ENCODE peak calls at places on chromosomes 3 and 15, in four cellular contexts. Z is K562, H is HL-60, S is GM12878. A is an unnamed sample.

GRCh38 chr15:100252779-100253417 is 88.9 kb downstream of the ADAMTS17 start:
- DNase-seq in S (no peak), Z (no peak), H (no peak), A (no peak)

GRCh38 chr15:33903661-33904060 is 64.6 kb upstream of the CHRM5 start:
- DNase-seq in Z (no peak), S (no peak), H (no peak), A (no peak)

GRCh38 chr15:90868261-90868689 is at the start of gene FURIN:
- DNase-seq in Z (peak), S (no peak), H (no peak), A (no peak)

GRCh38 chr15:60525640-60526039 is 46.7 kb upstream of the ICE2 start:
- DNase-seq in Z (no peak), H (no peak), S (no peak), A (no peak)

GRCh38 chr15:65286069-65286703 is 497 bp downstream of the PARP16 start:
- DNase-seq in Z (peak), H (no peak), S (no peak), A (peak)

GRCh38 chr3:16130066-16130465 is 44.4 kb upstream of the GALNT15 start:
- DNase-seq in Z (no peak), H (no peak), S (no peak), A (no peak)

GRCh38 chr3:159832024-159832423 is 156.6 kb upstream of the IL12A start:
- DNase-seq in S (peak), H (peak), Z (no peak), A (peak)

GRCh38 chr15:92651877-92652575 is 3.5 kb downstream of the FAM174B start:
- DNase-seq in H (no peak), Z (no peak), S (no peak), A (no peak)

GRCh38 chr3:105334138-105334882 is 32.4 kb upstream of the ALCAM start:
- DNase-seq in S (no peak), H (no peak), Z (no peak), A (no peak)

GRCh38 chr3:114011059-114011797 is 45.1 kb downstream of the CCDC191 start:
- DNase-seq in Z (no peak), S (no peak), H (no peak), A (no peak)

GRCh38 chr15:40291088-40291574 is 8.3 kb upstream of the ANKRD63 start:
- DNase-seq in H (no peak), S (no peak), Z (peak), A (no peak)

DNA sequence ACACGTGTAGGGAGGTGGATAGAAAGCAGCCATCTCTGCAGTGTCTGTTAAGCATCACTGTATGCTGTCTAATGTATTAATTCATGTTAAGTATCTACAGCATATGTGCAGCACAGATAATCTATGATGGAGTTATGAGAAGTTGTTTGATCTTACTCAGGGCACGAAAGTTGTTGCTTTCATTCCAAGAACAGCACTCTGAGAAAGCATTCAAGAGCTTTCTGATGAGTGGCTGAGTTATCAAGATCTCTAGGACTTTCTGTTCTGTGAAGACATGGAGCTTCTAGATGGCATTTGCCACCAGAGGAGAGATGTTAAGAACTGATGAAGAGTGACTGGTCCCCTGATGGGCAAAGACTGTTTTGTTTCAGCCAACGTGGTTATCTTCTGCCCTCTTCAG is 22.6 kb upstream of the TPRG1 start:
- DNase-seq in H (no peak), Z (no peak), S (no peak), A (no peak)
- TF ChIP-seq SPI1 in H (no peak), Z (no peak), S (no peak), A (no peak)

DNA sequence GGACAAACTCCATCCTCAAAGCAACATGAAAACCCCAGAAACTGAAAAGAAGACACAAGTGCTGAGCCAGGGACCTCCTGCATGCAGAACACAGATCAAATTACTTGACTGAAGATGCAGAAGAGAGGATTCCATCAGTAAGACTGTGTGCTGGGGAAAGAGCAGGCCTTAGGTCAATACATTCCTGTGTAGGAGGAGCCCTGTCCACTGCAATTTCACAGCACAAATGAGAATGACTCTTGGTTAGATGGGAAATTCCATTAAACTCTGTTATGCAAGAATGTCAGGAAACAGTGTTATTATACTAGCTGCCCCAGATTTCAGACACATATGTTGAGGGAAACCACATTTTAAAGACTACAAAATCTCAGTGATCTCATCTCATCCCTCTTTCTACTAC is 48.2 kb upstream of the FSTL1 start:
- DNase-seq in S (no peak), H (no peak), Z (no peak), A (no peak)
- TF ChIP-seq SPI1 in S (no peak), H (no peak), Z (no peak), A (no peak)

GRCh38 chr3:47479826-47480160 is 4.1 kb upstream of the SCAP start:
- DNase-seq in Z (peak), S (no peak), H (no peak), A (no peak)

GRCh38 chr3:47487265-47487664 is 11.5 kb upstream of the SCAP start:
- DNase-seq in H (no peak), Z (no peak), S (no peak), A (no peak)

GRCh38 chr3:47485812-47486211 is 10.1 kb upstream of the SCAP start:
- DNase-seq in Z (no peak), S (no peak), H (no peak), A (no peak)

GRCh38 chr3:47478022-47478421 is 2.3 kb upstream of the SCAP start:
- DNase-seq in Z (peak), H (no peak), S (no peak), A (no peak)

DNA sequence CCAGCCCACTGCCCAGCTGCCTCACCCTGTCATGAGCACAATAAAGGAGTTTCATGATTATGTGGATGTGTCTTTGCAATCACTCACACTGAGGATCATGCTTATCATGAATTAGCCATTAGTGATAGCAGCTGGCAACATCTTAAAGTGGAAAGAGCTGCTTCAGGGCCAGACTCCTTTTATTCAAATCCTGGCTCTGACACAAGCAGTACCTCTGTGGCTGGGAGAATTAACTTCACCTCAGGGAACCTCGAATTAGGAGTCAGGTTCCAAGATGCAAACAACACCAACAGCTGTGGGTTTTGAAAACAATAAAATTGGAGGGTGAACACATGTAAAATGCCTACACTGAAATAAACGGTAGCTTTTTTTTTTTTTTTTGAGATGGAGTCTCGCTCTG is 6.7 kb upstream of the SCAP start:
- DNase-seq in S (no peak), H (no peak), Z (peak), A (no peak)
- TF ChIP-seq SPI1 in S (no peak), H (no peak), Z (no peak), A (no peak)

GRCh38 chr3:180881065-180881801 is 31.2 kb upstream of the FXR1 start:
- DNase-seq in Z (peak), H (no peak), S (no peak), A (no peak)
- TF ChIP-seq SPI1 in Z (no peak), H (no peak), S (no peak), A (no peak)

GRCh38 chr3:68306571-68306970 is 625.8 kb downstream of the TAFA4 start:
- DNase-seq in S (no peak), Z (peak), H (peak), A (no peak)
- TF ChIP-seq SPI1 in S (no peak), Z (no peak), H (no peak), A (no peak)

GRCh38 chr3:138845771-138846173 is 11.0 kb upstream of the PIK3CB start:
- DNase-seq in Z (no peak), H (no peak), S (no peak), A (no peak)

GRCh38 chr3:138846350-138846756 is 11.6 kb upstream of the PIK3CB start:
- DNase-seq in S (no peak), H (no peak), Z (no peak), A (no peak)

GRCh38 chr3:138842483-138843188 is 7.9 kb upstream of the PIK3CB start:
- DNase-seq in Z (no peak), S (peak), H (no peak), A (peak)

GRCh38 chr3:138848696-138849095 is 14.0 kb upstream of the PIK3CB start:
- DNase-seq in S (no peak), Z (no peak), H (no peak), A (no peak)

GRCh38 chr3:138845071-138845685 is 10.4 kb upstream of the PIK3CB start:
- DNase-seq in H (no peak), Z (no peak), S (no peak), A (no peak)
- TF ChIP-seq SPI1 in H (no peak), Z (no peak), S (no peak), A (no peak)

DNA sequence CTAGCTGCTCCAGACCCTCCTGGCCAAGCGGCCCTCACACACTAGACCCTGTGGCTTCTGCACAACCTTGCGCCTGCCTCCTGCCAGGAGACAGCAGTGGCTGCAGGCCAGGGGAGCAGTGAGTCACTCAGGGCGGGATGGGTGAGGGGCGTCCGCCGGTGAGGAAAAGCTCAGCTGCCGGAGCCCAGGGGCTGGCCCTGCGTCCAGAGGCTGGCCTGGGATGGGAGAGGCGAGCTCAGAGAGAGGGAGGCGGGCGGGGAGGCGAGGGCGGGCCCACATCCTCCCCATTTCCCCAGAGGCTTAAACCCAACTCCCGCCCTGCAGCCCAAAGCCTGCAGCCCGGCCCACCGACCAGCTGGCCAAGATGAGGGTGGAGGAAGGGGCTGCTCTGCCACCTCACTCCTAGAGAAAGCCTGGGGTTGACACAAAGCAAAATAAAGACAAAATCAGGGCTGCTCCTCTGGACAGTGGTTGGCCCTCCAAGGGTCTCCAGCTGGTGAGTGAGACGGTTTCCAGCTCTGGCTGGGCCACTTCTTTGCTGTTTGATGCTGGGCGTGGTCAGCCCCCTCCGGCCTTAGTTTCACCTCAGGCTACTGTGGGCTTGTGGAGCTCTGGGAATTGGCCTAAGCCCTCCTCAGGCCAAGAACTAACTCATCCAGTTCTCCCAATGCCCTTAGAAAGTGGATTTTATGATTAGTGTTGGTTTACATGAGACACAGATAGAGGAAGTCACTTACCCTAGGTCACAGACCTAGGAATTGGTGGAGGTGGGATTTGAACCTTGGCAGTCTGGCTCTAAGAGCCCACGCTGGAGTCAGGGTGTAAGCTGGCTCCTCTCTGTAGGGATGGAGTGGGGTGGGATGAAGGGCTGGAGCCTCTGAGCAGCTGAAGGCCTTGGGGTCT is 50.6 kb downstream of the IQSEC1 start:
- DNase-seq in Z (peak), S (no peak), H (no peak), A (peak)
- TF ChIP-seq SPI1 in Z (peak), S (peak), H (no peak), A (peak)

DNA sequence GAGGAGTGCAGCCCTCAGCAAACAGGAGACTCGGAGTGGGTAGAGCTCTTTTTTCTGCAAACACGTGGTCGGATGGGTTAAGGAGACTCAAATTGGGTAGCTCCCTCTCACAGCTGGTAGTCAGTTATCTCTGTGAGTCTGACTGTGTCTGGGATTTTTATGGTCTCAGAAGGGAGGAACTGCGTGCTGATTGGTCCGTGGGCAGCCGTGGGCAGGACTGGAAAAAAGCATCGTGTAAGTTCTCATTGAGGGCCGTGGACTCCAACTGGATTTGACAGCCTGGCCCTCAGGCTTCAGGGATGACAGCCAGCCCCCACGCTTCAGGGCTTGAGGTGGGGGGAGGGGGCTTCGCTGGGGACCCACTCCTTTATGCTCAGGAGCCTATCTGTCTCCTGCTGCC is 463.9 kb downstream of the EPHA3 start:
- DNase-seq in Z (no peak), S (no peak), H (no peak), A (no peak)
- TF ChIP-seq SPI1 in Z (no peak), S (no peak), H (no peak), A (no peak)

DNA sequence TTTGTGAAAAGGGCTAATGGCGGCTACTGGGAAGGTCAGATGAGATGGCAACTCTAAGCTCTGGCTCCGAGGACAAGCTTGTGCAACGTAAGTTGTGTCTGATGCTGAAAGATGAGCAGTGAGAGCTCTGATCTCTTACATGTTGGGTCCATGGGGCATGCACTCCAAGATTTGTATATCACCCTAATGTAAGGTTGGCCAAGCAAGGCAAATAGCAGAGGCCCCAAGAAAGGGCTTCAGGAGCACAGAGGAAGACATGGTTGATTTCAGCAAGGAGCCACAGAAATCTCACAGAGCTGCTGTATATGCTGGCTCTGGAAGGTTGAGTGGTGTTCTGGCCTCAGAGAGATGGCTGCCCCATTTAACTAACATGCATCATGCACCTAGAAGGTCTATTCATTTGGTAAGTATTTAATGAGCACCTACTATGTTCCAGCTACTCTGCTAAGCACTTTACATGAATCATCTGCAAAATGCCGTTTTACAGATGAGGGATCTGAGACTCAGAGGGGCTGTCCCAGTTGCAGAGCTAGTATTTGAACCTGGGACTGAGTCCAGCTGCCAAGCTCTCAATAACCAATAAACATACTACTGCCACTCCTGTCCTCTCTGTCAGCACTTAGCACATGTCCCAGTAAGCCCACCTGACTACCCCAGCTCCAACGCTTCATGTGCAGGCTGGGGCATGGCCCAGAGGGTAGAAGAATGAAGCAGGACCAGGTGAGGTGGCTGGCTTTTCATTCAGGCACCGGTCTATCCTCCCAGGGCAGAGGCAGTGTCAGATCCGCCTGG is 27.7 kb upstream of the ATP2B2 start:
- DNase-seq in S (no peak), Z (no peak), H (no peak), A (no peak)
- TF ChIP-seq SPI1 in S (no peak), Z (no peak), H (no peak), A (no peak)

A was measured in GM12891.